ENCODE peak calls at places on chromosome 19, in eight cellular contexts. V, Z, R, W, C, D, S and I are unnamed samples.

GRCh38 chr19:708154-709141 is at the start of gene PALM:
- DNase-seq in V (no peak), Z (no peak), R (peak), W (peak), C (no peak), D (no peak), S (no peak), I (no peak)

GRCh38 chr19:3966051-3967017 is 4.6 kb downstream of the DAPK3 start:
- DNase-seq in V (no peak), Z (no peak), R (no peak), W (no peak), C (no peak), D (no peak), S (no peak), I (peak)

GRCh38 chr19:24054044-24054935 is 32.7 kb upstream of the ZNF254 start:
- DNase-seq in V (no peak), Z (no peak), R (no peak), W (no peak), C (no peak), D (no peak), S (no peak), I (no peak)

GRCh38 chr19:48997972-48998371 is 4.3 kb downstream of the RUVBL2 start:
- DNase-seq in V (no peak), Z (no peak), R (peak), W (no peak), C (no peak), D (peak), S (no peak), I (peak)

GRCh38 chr19:30311911-30312310 is 60.3 kb upstream of the ZNF536 start:
- DNase-seq in V (no peak), Z (no peak), R (no peak), W (no peak), C (no peak), D (no peak), S (no peak), I (no peak)

GRCh38 chr19:45016388-45017314 is 15.4 kb downstream of the RELB start:
- DNase-seq in V (peak), Z (peak), R (peak), W (peak), C (no peak), D (peak), S (peak), I (peak)

GRCh38 chr19:17254636-17255035 is 8.9 kb upstream of the NR2F6 start:
- DNase-seq in V (no peak), Z (no peak), R (no peak), W (no peak), C (no peak), D (no peak), S (no peak), I (no peak)

GRCh38 chr19:38949580-38950367 is 19.0 kb downstream of the MRPS12 start:
- DNase-seq in V (peak), Z (peak), R (peak), W (peak), C (peak), D (no peak), S (peak), I (peak)

GRCh38 chr19:23439623-23440022 is 44.4 kb upstream of the ZNF91 start:
- DNase-seq in V (no peak), Z (no peak), R (peak), W (no peak), C (no peak), D (no peak), S (no peak), I (no peak)

GRCh38 chr19:18858906-18859646 is 27.3 kb downstream of the UPF1 start:
- DNase-seq in V (no peak), Z (no peak), R (no peak), W (no peak), C (no peak), D (no peak), S (no peak), I (no peak)

GRCh38 chr19:36209372-36209771 is 5.1 kb downstream of the ZNF565 start:
- DNase-seq in V (no peak), Z (no peak), R (no peak), W (no peak), C (no peak), D (no peak), S (no peak), I (no peak)

GRCh38 chr19:35789195-35789977 is 14.0 kb downstream of the ARHGAP33 start:
- DNase-seq in V (no peak), Z (no peak), R (peak), W (no peak), C (no peak), D (no peak), S (no peak), I (no peak)

GRCh38 chr19:33436360-33437345 is 63.1 kb downstream of the CEBPG start:
- DNase-seq in V (peak), Z (no peak), R (no peak), W (peak), C (peak), D (no peak), S (no peak), I (no peak)

GRCh38 chr19:43799502-43800142 is 2.6 kb downstream of the LYPD5 start:
- DNase-seq in V (no peak), Z (no peak), R (peak), W (no peak), C (no peak), D (no peak), S (no peak), I (peak)

GRCh38 chr19:35928507-35928906 is 7.7 kb upstream of the LRFN3 start:
- DNase-seq in V (no peak), Z (no peak), R (no peak), W (no peak), C (no peak), D (no peak), S (no peak), I (no peak)

GRCh38 chr19:5949792-5950305 is 28.1 kb downstream of the RANBP3 start:
- DNase-seq in V (no peak), Z (no peak), R (no peak), W (peak), C (peak), D (peak), S (peak), I (no peak)

GRCh38 chr19:16076154-16076957 is at the start of gene TPM4:
- DNase-seq in V (peak), Z (peak), R (peak), W (peak), C (peak), D (peak), S (peak), I (peak)

GRCh38 chr19:17747205-17748098 is 3.8 kb upstream of the FCHO1 start:
- DNase-seq in V (peak), Z (peak), R (peak), W (peak), C (peak), D (peak), S (peak), I (peak)

GRCh38 chr19:56310462-56310861 is 4.2 kb downstream of the ZSCAN5A start:
- DNase-seq in V (no peak), Z (no peak), R (no peak), W (no peak), C (no peak), D (no peak), S (no peak), I (no peak)

GRCh38 chr19:3687774-3688706 is 12.2 kb downstream of the PIP5K1C start:
- DNase-seq in V (no peak), Z (no peak), R (peak), W (no peak), C (no peak), D (peak), S (peak), I (peak)

GRCh38 chr19:48999481-49000325 is 6.0 kb downstream of the RUVBL2 start:
- DNase-seq in V (peak), Z (no peak), R (peak), W (peak), C (no peak), D (peak), S (peak), I (peak)

GRCh38 chr19:17243854-17244617 is 1.7 kb downstream of the NR2F6 start:
- DNase-seq in V (peak), Z (peak), R (peak), W (peak), C (peak), D (no peak), S (no peak), I (peak)

GRCh38 chr19:38152461-38153379 is 71.3 kb downstream of the DPF1 start:
- DNase-seq in V (no peak), Z (no peak), R (no peak), W (peak), C (no peak), D (no peak), S (no peak), I (no peak)

GRCh38 chr19:18041054-18041453 is 33.1 kb downstream of the ARRDC2 start:
- DNase-seq in V (no peak), Z (no peak), R (no peak), W (no peak), C (no peak), D (no peak), S (no peak), I (no peak)

DNA sequence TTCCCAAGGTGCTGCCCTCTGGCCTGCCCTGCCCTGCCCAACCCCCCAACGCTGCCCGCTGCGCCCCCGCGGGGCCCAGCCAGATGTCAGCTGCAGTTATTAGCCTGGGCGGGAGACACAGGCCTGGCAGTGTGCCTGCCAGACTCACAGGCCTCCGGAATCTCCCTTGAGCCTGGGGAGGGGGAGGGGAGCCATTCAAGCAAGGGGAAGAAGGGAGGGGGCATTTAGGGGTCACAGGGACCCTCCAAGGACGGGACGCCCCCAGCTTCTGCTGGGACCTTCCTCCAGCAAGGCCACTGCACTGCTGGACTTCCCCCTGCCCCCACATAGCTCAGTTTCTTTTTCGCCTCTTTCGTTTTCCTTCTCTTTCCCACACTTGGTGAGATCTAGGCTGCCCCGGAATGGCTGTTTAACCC is 2.6 kb upstream of the JUNB start:
- DNase-seq in V (peak), Z (peak), R (peak), W (peak), C (peak), D (peak), S (no peak), I (peak)
- TF ChIP-seq CTCF in V (no peak), Z (no peak), R (no peak), W (no peak), C (no peak), D (peak), S (no peak), I (no peak)

GRCh38 chr19:10100163-10100785 is 2.2 kb downstream of the ANGPTL6 start:
- DNase-seq in V (peak), Z (no peak), R (no peak), W (no peak), C (no peak), D (no peak), S (no peak), I (no peak)
- H3K27ac ChIP-seq in V (no peak), Z (no peak), R (no peak), W (no peak), C (no peak), D (no peak), S (no peak), I (no peak)

GRCh38 chr19:53431399-53432087 is at the start of gene ZNF761:
- DNase-seq in V (peak), Z (peak), R (peak), W (peak), C (peak), D (peak), S (peak), I (peak)
- TF ChIP-seq CTCF in V (peak), Z (peak), R (peak), W (peak), C (peak), D (no peak), S (no peak), I (peak)

DNA sequence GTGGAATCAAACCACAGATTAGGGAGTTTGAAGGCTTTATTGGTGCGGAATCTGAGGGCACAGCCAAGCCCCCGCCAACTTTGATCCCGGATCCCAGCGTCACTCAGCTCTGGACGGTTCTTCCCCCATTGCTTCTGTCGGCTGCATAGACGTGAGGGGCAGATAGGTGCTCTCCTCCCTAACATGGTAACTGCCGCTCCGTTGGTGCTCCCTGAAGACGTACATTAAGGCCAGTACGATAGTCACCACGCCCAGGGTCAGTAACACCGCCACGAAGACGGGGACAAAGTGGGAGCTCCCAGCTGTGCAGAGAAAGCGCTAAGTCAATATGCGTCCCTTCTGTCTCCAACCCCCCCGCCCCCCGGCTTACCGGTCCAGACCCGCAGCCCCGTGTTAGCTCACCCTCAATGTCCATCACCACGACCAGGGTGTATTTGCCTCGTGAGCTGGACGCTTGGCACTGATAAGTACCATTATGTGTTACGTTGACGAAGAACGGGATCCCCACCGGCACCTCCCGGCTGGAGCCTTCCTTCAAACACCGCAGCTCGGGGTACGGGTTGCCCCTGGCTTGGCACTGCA is 520 bp upstream of the RAVER1 start:
- DNase-seq in V (no peak), Z (no peak), R (no peak), W (no peak), C (no peak), D (no peak), S (no peak), I (no peak)
- H3K27ac ChIP-seq in V (peak), Z (peak), R (no peak), W (peak), C (peak), D (no peak), S (peak), I (peak)